ENCODE peak calls at places on chromosomes 11 and 22, in six cellular contexts. A is A673; P is IMR-90; I is CD8-positive, alpha-beta T cell; F is neural progenitor cell; T is pancreas. X is an unnamed sample.

GRCh38 chr22:35634981-35635540 is 13.2 kb upstream of the APOL6 start:
- DNase-seq in A (peak), P (peak), I (no peak), F (no peak), T (no peak), X (no peak)

GRCh38 chr22:26812731-26813130 is 155.3 kb downstream of the MIAT start:
- DNase-seq in A (no peak), P (no peak), I (no peak), F (no peak), T (no peak), X (no peak)

GRCh38 chr11:9347100-9347499 is 32.7 kb upstream of the TMEM41B start:
- DNase-seq in A (no peak), P (no peak), I (no peak), F (no peak), T (no peak), X (no peak)

GRCh38 chr11:83033972-83034672 is 37.6 kb downstream of the RAB30 start:
- DNase-seq in A (peak), P (peak), I (no peak), F (peak), T (peak), X (peak)

GRCh38 chr11:73951797-73952196 is 971 bp downstream of the DNAJB13 start:
- DNase-seq in A (no peak), P (peak), I (no peak), F (no peak), T (no peak), X (no peak)

GRCh38 chr22:37282385-37282677 is at the start of gene CYTH4:
- DNase-seq in A (no peak), P (no peak), I (peak), F (no peak), T (no peak), X (peak)

GRCh38 chr11:5288108-5288911 is 13.4 kb downstream of the OR51B4 start:
- DNase-seq in A (no peak), P (peak), I (no peak), F (no peak), T (no peak), X (peak)

GRCh38 chr11:93633835-93634234 is 27.6 kb upstream of the CEP295 start:
- DNase-seq in A (no peak), P (no peak), I (no peak), F (no peak), T (no peak), X (no peak)

GRCh38 chr11:130798280-130798679 is 118.0 kb downstream of the SNX19 start:
- DNase-seq in A (no peak), P (peak), I (no peak), F (no peak), T (no peak), X (no peak)

GRCh38 chr11:44566952-44567875 is 1.8 kb downstream of the CD82 start:
- DNase-seq in A (no peak), P (no peak), I (no peak), F (no peak), T (no peak), X (no peak)

GRCh38 chr11:76609736-76610370 is 60.7 kb downstream of the LRRC32 start:
- DNase-seq in A (peak), P (no peak), I (no peak), F (no peak), T (no peak), X (no peak)

GRCh38 chr22:22201925-22202343 is 42.7 kb upstream of the VPREB1 start:
- DNase-seq in A (no peak), P (no peak), I (no peak), F (no peak), T (no peak), X (no peak)

GRCh38 chr11:120337133-120337895 is 1.1 kb downstream of the ARHGEF12 start:
- DNase-seq in A (peak), P (no peak), I (peak), F (peak), T (peak), X (peak)

GRCh38 chr22:42185915-42186439 is 55.4 kb upstream of the CYP2D6 start:
- DNase-seq in A (no peak), P (no peak), I (no peak), F (no peak), T (no peak), X (no peak)

GRCh38 chr22:19810381-19811141 is 44.1 kb downstream of the GNB1L start:
- DNase-seq in A (peak), P (peak), I (no peak), F (peak), T (no peak), X (peak)

GRCh38 chr11:34150494-34151151 is 45.2 kb downstream of the NAT10 start:
- DNase-seq in A (peak), P (no peak), I (no peak), F (no peak), T (no peak), X (no peak)

GRCh38 chr11:61310749-61311148 is 15.6 kb upstream of the VWCE start:
- DNase-seq in A (no peak), P (no peak), I (no peak), F (no peak), T (no peak), X (peak)

GRCh38 chr11:111413849-111414248 is 34.8 kb upstream of the POU2AF1 start:
- DNase-seq in A (no peak), P (no peak), I (no peak), F (no peak), T (no peak), X (no peak)

GRCh38 chr11:130407978-130408377 is 20.4 kb downstream of the ADAMTS8 start:
- DNase-seq in A (peak), P (peak), I (no peak), F (no peak), T (peak), X (peak)

GRCh38 chr11:15059132-15059531 is 14.3 kb upstream of the CALCB start:
- DNase-seq in A (no peak), P (no peak), I (no peak), F (no peak), T (no peak), X (no peak)

GRCh38 chr11:44914105-44914504 is 36.6 kb downstream of the TP53I11 start:
- DNase-seq in A (no peak), P (no peak), I (no peak), F (no peak), T (no peak), X (no peak)

GRCh38 chr11:85762226-85762625 is 48.7 kb downstream of the SYTL2 start:
- DNase-seq in A (no peak), P (no peak), I (no peak), F (no peak), T (no peak), X (no peak)

GRCh38 chr11:29634248-29634647 is 382.6 kb downstream of the KCNA4 start:
- DNase-seq in A (no peak), P (no peak), I (no peak), F (peak), T (no peak), X (no peak)

GRCh38 chr11:128196235-128196634 is 391.1 kb downstream of the ETS1 start:
- DNase-seq in A (no peak), P (no peak), I (no peak), F (no peak), T (no peak), X (no peak)

DNA sequence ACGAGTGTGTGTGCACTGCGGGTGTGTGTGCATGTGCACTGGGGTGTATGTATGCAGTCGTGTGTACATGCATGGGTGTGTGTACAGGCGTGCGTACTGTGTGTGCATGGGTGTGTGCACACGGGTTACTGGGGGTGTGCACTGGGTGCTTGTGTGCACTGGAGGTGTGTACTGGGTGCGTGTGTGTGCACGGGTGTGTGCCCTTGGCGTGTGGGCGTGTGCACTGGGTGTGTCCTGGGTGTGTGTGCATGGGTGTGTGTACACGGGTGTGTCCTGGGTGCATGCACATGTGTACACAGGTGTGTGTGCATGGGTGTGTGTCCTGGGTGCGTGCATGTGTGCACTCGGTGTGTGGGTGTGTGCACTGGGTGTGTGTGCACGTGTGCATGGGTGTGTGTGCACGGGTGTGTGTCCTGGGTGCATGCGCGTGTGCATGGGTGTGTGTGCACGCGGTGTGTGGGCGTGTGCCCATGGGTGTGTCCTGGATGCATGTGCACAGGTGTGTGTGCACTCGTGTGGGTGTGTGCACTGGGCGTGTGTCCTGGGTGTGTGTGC is 39.1 kb downstream of the BRSK2 start:
- DNase-seq in A (no peak), P (no peak), I (no peak), F (no peak), T (no peak), X (no peak)
- H3K4me3 ChIP-seq in A (no peak), P (no peak), I (no peak), F (no peak), T (no peak), X (no peak)

GRCh38 chr22:31282748-31283468 is 9.4 kb downstream of the PIK3IP1 start:
- DNase-seq in A (no peak), P (no peak), I (no peak), F (no peak), T (no peak), X (no peak)

GRCh38 chr22:31284756-31285155 is 7.5 kb downstream of the PIK3IP1 start:
- DNase-seq in A (no peak), P (no peak), I (no peak), F (peak), T (no peak), X (peak)

GRCh38 chr22:31281733-31282132 is 10.6 kb downstream of the PIK3IP1 start:
- DNase-seq in A (no peak), P (no peak), I (no peak), F (no peak), T (no peak), X (peak)

GRCh38 chr22:31286360-31287255 is 5.7 kb downstream of the PIK3IP1 start:
- DNase-seq in A (no peak), P (no peak), I (peak), F (no peak), T (no peak), X (no peak)

DNA sequence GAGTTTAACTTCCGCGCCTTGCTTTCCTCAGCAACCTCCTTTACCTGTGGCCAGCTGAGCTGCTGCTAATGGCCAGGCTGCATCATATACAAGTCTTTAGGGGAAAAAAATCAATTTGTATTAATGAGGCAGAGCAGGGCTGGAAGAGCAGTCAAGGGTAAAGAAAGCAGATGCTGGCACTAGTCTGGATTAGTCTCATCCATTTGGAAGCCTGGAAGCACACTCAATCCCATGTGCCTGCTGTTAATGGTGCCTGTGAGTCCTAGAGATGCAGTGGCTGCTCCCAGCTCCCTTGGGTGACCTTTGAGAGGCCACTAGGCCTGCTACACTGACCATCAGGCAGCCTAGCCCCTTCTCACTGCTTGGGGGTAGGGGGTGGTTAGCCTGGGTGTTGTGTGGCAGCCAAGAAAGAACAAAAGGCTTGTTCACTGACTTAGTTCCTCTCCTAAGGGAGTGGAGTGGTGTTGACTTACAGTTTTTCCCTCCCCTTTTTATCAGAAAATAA is 8.0 kb downstream of the PIK3IP1 start:
- DNase-seq in A (no peak), P (no peak), I (no peak), F (peak), T (no peak), X (no peak)
- TF ChIP-seq CTCF in A (no peak), P (no peak), I (no peak), F (no peak), T (no peak), X (no peak)

GRCh38 chr11:69116671-69117070 is 39.1 kb upstream of the SMIM38 start:
- DNase-seq in A (no peak), P (no peak), I (no peak), F (no peak), T (no peak), X (no peak)
- H3K27ac ChIP-seq in A (no peak), P (no peak), I (no peak), F (no peak), T (no peak), X (no peak)

DNA sequence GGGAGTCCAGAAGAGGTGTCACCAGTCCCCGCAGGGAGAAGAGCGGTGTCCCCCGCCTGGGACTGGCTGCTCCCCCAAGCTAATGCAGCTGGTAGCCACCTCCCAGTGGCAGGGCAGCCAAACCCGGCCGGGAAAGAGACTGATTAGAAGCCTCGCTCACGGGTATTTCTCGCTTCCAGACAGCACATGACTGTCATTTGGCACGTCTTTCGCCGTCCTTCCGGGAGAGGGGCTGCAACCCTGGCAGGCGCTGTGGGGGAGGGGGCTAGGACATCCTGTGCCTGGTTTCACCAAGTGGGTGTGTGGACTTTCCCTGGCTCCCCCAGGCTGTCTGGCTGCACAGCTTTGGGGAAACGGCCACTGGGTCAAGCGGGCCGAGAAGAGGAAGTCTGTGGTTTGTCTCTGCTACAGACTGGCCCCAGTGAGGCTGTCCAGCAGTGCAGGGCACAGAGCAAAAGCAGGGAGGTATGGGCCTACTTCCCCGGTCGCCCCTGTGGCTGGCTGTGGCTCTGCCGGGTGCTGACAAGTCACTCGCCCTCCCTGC is 3.8 kb downstream of the CD81 start:
- DNase-seq in A (no peak), P (no peak), I (no peak), F (no peak), T (no peak), X (peak)
- H3K4me3 ChIP-seq in A (no peak), P (no peak), I (no peak), F (no peak), T (peak), X (peak)

GRCh38 chr11:124934862-124935547 is 842 bp downstream of the HEPACAM start:
- DNase-seq in A (no peak), P (peak), I (no peak), F (no peak), T (no peak), X (no peak)
- TF ChIP-seq CTCF in A (peak), P (peak), I (no peak), F (peak), T (no peak), X (no peak)

GRCh38 chr22:50260801-50261614 is 475 bp downstream of the MAPK12 start:
- DNase-seq in A (peak), P (peak), I (no peak), F (peak), T (no peak), X (no peak)
- H3K27ac ChIP-seq in A (peak), P (peak), I (no peak), F (no peak), T (no peak), X (peak)

DNA sequence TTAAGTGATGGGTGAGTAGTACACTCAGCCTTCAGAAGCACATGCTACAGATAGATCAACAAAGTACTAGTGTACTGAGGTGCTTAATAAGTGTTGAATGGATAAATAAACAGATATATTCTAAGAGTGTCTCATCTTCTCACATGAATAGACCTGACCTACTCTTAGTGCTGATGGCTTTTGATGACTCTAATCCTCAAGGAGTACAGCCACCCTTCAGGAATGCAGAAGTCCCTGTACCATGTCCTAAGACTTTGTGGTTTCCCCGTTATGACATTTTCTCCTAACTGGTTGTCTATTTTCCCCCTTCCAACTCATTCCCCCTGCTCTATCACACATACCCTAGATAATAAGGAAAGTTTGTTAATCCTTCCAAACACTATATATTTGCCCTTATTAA is 61.6 kb downstream of the C11orf65 start:
- DNase-seq in A (no peak), P (peak), I (no peak), F (no peak), T (no peak), X (no peak)
- H3K4me3 ChIP-seq in A (no peak), P (no peak), I (no peak), F (no peak), T (no peak), X (no peak)

GRCh38 chr22:30289980-30290313 is 642 bp upstream of the CASTOR1 start:
- DNase-seq in A (no peak), P (no peak), I (no peak), F (no peak), T (no peak), X (no peak)
- TF ChIP-seq CTCF in A (no peak), P (no peak), I (no peak), F (peak), T (no peak), X (no peak)

X was measured in adrenal gland.